ENCODE peak calls at places on chromosomes 6 and 20, in four cellular contexts. One of them, this sample, is unnamed.

GRCh38 chr6:83536034-83536646 is 23.8 kb downstream of the PRSS35 start:
- DNase-seq in midbrain: peak; percentile 11
- DNase-seq in body of pancreas: peak; percentile 65
- DNase-seq in WTC11: peak; percentile 74
- DNase-seq in this sample: peak; percentile 13

GRCh38 chr6:142013286-142013685 is 119.4 kb upstream of the GJE1 start:
- DNase-seq in midbrain: no peak
- DNase-seq in body of pancreas: no peak
- DNase-seq in WTC11: no peak
- DNase-seq in this sample: no peak

GRCh38 chr20:965956-966355 is 36.2 kb downstream of the RSPO4 start:
- DNase-seq in midbrain: no peak
- DNase-seq in body of pancreas: no peak
- DNase-seq in WTC11: no peak
- DNase-seq in this sample: no peak

GRCh38 chr6:39887692-39888450 is 46.4 kb downstream of the MOCS1 start:
- DNase-seq in midbrain: peak; percentile 84
- DNase-seq in body of pancreas: peak; percentile 68
- DNase-seq in WTC11: no peak
- DNase-seq in this sample: no peak

GRCh38 chr20:21496452-21496851 is 17.4 kb downstream of the NKX2-2 start:
- DNase-seq in midbrain: no peak
- DNase-seq in body of pancreas: no peak
- DNase-seq in WTC11: no peak
- DNase-seq in this sample: no peak

GRCh38 chr6:146578054-146578453 is 20.7 kb upstream of the ADGB start:
- DNase-seq in midbrain: no peak
- DNase-seq in body of pancreas: no peak
- DNase-seq in WTC11: no peak
- DNase-seq in this sample: no peak

GRCh38 chr20:38201356-38201755 is 36.3 kb upstream of the TGM2 start:
- DNase-seq in midbrain: no peak
- DNase-seq in body of pancreas: no peak
- DNase-seq in WTC11: no peak
- DNase-seq in this sample: no peak

GRCh38 chr6:9136141-9136865 is 701.0 kb upstream of the SLC35B3 start:
- DNase-seq in midbrain: no peak
- DNase-seq in body of pancreas: no peak
- DNase-seq in WTC11: no peak
- DNase-seq in this sample: no peak

GRCh38 chr20:42461321-42461720 is 728.4 kb downstream of the PTPRT start:
- DNase-seq in midbrain: no peak
- DNase-seq in body of pancreas: no peak
- DNase-seq in WTC11: no peak
- DNase-seq in this sample: no peak

GRCh38 chr6:140346461-140346860 is 972.0 kb upstream of the CITED2 start:
- DNase-seq in midbrain: no peak
- DNase-seq in body of pancreas: no peak
- DNase-seq in WTC11: no peak
- DNase-seq in this sample: no peak

GRCh38 chr6:27894839-27895762 is 17.1 kb downstream of the OR2B2 start:
- DNase-seq in midbrain: peak; percentile 77
- DNase-seq in body of pancreas: peak; percentile 58
- DNase-seq in WTC11: no peak
- DNase-seq in this sample: peak; percentile 74

GRCh38 chr20:44413575-44414345 is 58.3 kb downstream of the HNF4A start:
- DNase-seq in midbrain: no peak
- DNase-seq in body of pancreas: no peak
- DNase-seq in WTC11: no peak
- DNase-seq in this sample: no peak

GRCh38 chr6:18551228-18551627 is 164.1 kb downstream of the RNF144B start:
- DNase-seq in midbrain: no peak
- DNase-seq in body of pancreas: no peak
- DNase-seq in WTC11: no peak
- DNase-seq in this sample: no peak

GRCh38 chr6:45376310-45377040 is 1.3 kb downstream of the SUPT3H start:
- DNase-seq in midbrain: no peak
- DNase-seq in body of pancreas: no peak
- DNase-seq in WTC11: no peak
- DNase-seq in this sample: no peak

GRCh38 chr20:37362821-37363220 is 16.9 kb downstream of the SRC start:
- DNase-seq in midbrain: no peak
- DNase-seq in body of pancreas: no peak
- DNase-seq in WTC11: peak; percentile 6
- DNase-seq in this sample: no peak

GRCh38 chr6:116036885-116037284 is 23.8 kb downstream of the FRK start:
- DNase-seq in midbrain: no peak
- DNase-seq in body of pancreas: no peak
- DNase-seq in WTC11: no peak
- DNase-seq in this sample: no peak

GRCh38 chr20:478949-479429 is 16.7 kb upstream of the TBC1D20 start:
- DNase-seq in midbrain: peak; percentile 68
- DNase-seq in body of pancreas: no peak
- DNase-seq in WTC11: no peak
- DNase-seq in this sample: peak; percentile 58

GRCh38 chr6:37493047-37493995 is 6.4 kb downstream of the CCDC167 start:
- DNase-seq in midbrain: no peak
- DNase-seq in body of pancreas: peak; percentile 52
- DNase-seq in WTC11: no peak
- DNase-seq in this sample: no peak

GRCh38 chr6:80550748-80551147 is 444.3 kb downstream of the BCKDHB start:
- DNase-seq in midbrain: no peak
- DNase-seq in body of pancreas: no peak
- DNase-seq in WTC11: no peak
- DNase-seq in this sample: no peak

GRCh38 chr6:158519354-158519753 is 40.5 kb upstream of the TMEM181 start:
- DNase-seq in midbrain: no peak
- DNase-seq in body of pancreas: no peak
- DNase-seq in WTC11: no peak
- DNase-seq in this sample: no peak

GRCh38 chr6:7674291-7674690 is 51.6 kb upstream of the BMP6 start:
- DNase-seq in midbrain: no peak
- DNase-seq in body of pancreas: no peak
- DNase-seq in WTC11: no peak
- DNase-seq in this sample: no peak

This sample was measured in naive B cell.